ENCODE peak calls at places on chromosome 19, in ten cellular contexts. Y is M059J; Z is heart right ventricle; B is left colon; W is CD8-positive, alpha-beta T cell; D is NCI-H146; N is body of pancreas; T is endothelial cell; S is GM12891; C is HCEC 1CT. P is an unnamed sample.

GRCh38 chr19:38003427-38004099 is 96.6 kb downstream of the SIPA1L3 start:
- DNase-seq in N (peak; percentile 78), D (peak; percentile 78), T (peak; percentile 78), Z (peak; percentile 70), B (peak; percentile 52), C (peak; percentile 94), W (no peak), Y (peak; percentile 99), S (no peak), P (no peak)

GRCh38 chr19:40570313-40571004 is 6.2 kb upstream of the SHKBP1 start:
- DNase-seq in T (peak; percentile 98), C (peak; percentile 99), B (peak; percentile 100), W (peak; percentile 99), Y (peak; percentile 99), S (peak; percentile 98), Z (peak; percentile 99), N (peak; percentile 100), D (peak; percentile 99), P (peak; percentile 98)

GRCh38 chr19:34355201-34355600 is 9.8 kb upstream of the GPI start:
- DNase-seq in B (no peak), W (no peak), Z (no peak), C (no peak), S (no peak), N (no peak), T (no peak), D (no peak), Y (no peak), P (no peak)

GRCh38 chr19:32041681-32042292 is 303.6 kb upstream of the ZNF507 start:
- DNase-seq in C (no peak), B (peak; percentile 28), N (peak; percentile 35), D (no peak), W (no peak), T (peak; percentile 72), Y (peak; percentile 2), Z (peak; percentile 27), S (no peak), P (peak; percentile 23)

GRCh38 chr19:13902993-13903555 is 2.8 kb downstream of the BRME1 start:
- DNase-seq in D (peak; percentile 15), C (peak; percentile 17), Y (no peak), T (no peak), W (no peak), B (no peak), S (no peak), Z (no peak), N (no peak), P (peak; percentile 51)

GRCh38 chr19:19406878-19407639 is 1.6 kb downstream of the GATAD2A start:
- DNase-seq in N (peak; percentile 58), C (peak; percentile 44), B (peak; percentile 77), S (no peak), D (no peak), Z (no peak), Y (peak; percentile 59), W (peak; percentile 60), T (peak; percentile 22), P (peak; percentile 64)

GRCh38 chr19:40549007-40549708 is 27.5 kb upstream of the SHKBP1 start:
- DNase-seq in D (peak; percentile 79), B (no peak), Z (peak; percentile 37), N (peak; percentile 62), T (peak; percentile 84), Y (no peak), W (peak; percentile 74), C (peak; percentile 28), S (peak; percentile 79), P (peak; percentile 71)

GRCh38 chr19:7772752-7773291 is 9.8 kb downstream of the CLEC4M start:
- DNase-seq in Z (no peak), T (no peak), W (no peak), B (no peak), D (no peak), N (no peak), C (peak; percentile 2), S (no peak), Y (no peak), P (no peak)

GRCh38 chr19:2552859-2553258 is 76.9 kb downstream of the GADD45B start:
- DNase-seq in Y (peak; percentile 74), S (peak; percentile 69), T (no peak), W (peak; percentile 50), Z (no peak), C (no peak), B (no peak), N (peak; percentile 49), D (no peak), P (peak; percentile 76)

GRCh38 chr19:54121259-54121658 is 5.7 kb downstream of the PRPF31 start:
- DNase-seq in Z (no peak), W (no peak), D (no peak), C (no peak), S (no peak), T (no peak), B (no peak), Y (no peak), N (no peak), P (no peak)

GRCh38 chr19:33502991-33503790 is 18.4 kb downstream of the PEPD start:
- DNase-seq in C (no peak), Z (no peak), Y (no peak), N (no peak), B (no peak), D (no peak), T (no peak), S (no peak), W (no peak), P (no peak)

GRCh38 chr19:16509141-16510061 is 13.2 kb downstream of the C19orf44 start:
- DNase-seq in C (no peak), W (no peak), S (no peak), N (no peak), Y (no peak), Z (peak; percentile 32), B (no peak), T (no peak), D (no peak), P (no peak)

GRCh38 chr19:43132696-43133095 is 50.2 kb upstream of the PSG2 start:
- DNase-seq in C (peak; percentile 59), W (no peak), Z (no peak), S (no peak), N (no peak), D (no peak), Y (peak; percentile 68), B (no peak), T (no peak), P (no peak)

GRCh38 chr19:2084993-2085720 is 11.0 kb downstream of the MOB3A start:
- DNase-seq in D (no peak), B (peak; percentile 87), N (peak; percentile 82), Z (peak; percentile 64), Y (peak; percentile 72), T (peak; percentile 69), C (no peak), S (peak; percentile 80), W (peak; percentile 97), P (peak; percentile 97)

GRCh38 chr19:8304841-8305621 is 3.1 kb downstream of the CD320 start:
- DNase-seq in B (no peak), T (peak; percentile 43), C (no peak), N (peak; percentile 2), W (no peak), Z (peak; percentile 4), S (no peak), Y (no peak), D (no peak), P (peak; percentile 30)

GRCh38 chr19:40110570-40110969 is 19.8 kb upstream of the ZNF780A start:
- DNase-seq in T (no peak), N (no peak), D (no peak), W (no peak), S (no peak), Y (no peak), B (no peak), C (no peak), Z (no peak), P (no peak)

GRCh38 chr19:318509-318774 is 26.2 kb downstream of the MIER2 start:
- DNase-seq in Y (no peak), C (no peak), Z (no peak), B (no peak), S (no peak), T (no peak), N (no peak), W (no peak), D (no peak), P (no peak)

GRCh38 chr19:16368385-16369305 is 44.0 kb downstream of the KLF2 start:
- DNase-seq in C (no peak), T (no peak), Y (no peak), D (no peak), W (peak; percentile 95), S (no peak), Z (no peak), B (no peak), N (no peak), P (peak; percentile 80)

GRCh38 chr19:39127812-39128510 is 2.4 kb downstream of the PAK4 start:
- DNase-seq in Z (no peak), C (no peak), D (no peak), Y (no peak), W (no peak), S (no peak), B (no peak), N (peak; percentile 87), T (no peak), P (no peak)

GRCh38 chr19:42286349-42287016 is 15.4 kb upstream of the PRR19 start:
- DNase-seq in T (no peak), B (no peak), C (no peak), Y (no peak), D (no peak), W (no peak), N (peak; percentile 65), S (peak; percentile 68), Z (peak; percentile 54), P (no peak)

GRCh38 chr19:57099199-57099661 is 20.6 kb upstream of the USP29 start:
- DNase-seq in C (peak; percentile 21), B (no peak), S (peak; percentile 59), N (peak; percentile 50), T (peak; percentile 26), Z (peak; percentile 41), W (peak; percentile 42), D (no peak), Y (peak; percentile 46), P (peak; percentile 50)

GRCh38 chr19:53165691-53166091 is 6.8 kb upstream of the ZNF347 start:
- DNase-seq in N (no peak), D (no peak), S (no peak), C (no peak), W (no peak), T (no peak), Z (no peak), B (no peak), Y (no peak), P (no peak)

GRCh38 chr19:57949702-57950101 is 2.2 kb upstream of the ZNF256 start:
- DNase-seq in W (no peak), T (no peak), D (no peak), Y (no peak), C (no peak), B (no peak), N (no peak), Z (no peak), S (no peak), P (no peak)

GRCh38 chr19:4695224-4695731 is 25.1 kb upstream of the MYDGF start:
- DNase-seq in D (no peak), W (no peak), C (no peak), T (no peak), N (no peak), Y (no peak), S (no peak), Z (no peak), B (no peak), P (no peak)

GRCh38 chr19:57812201-57812600 is 2.5 kb downstream of the ZNF552 start:
- DNase-seq in B (no peak), W (no peak), N (no peak), C (no peak), D (no peak), Y (no peak), S (no peak), T (no peak), Z (no peak), P (no peak)

GRCh38 chr19:39409886-39410619 is 2.4 kb upstream of the PLEKHG2 start:
- DNase-seq in Y (peak; percentile 60), Z (peak; percentile 83), W (peak; percentile 84), T (peak; percentile 51), S (peak; percentile 57), C (peak; percentile 70), D (peak; percentile 53), B (peak; percentile 87), N (peak; percentile 78), P (peak; percentile 77)

GRCh38 chr19:49682274-49682673 is 5.2 kb downstream of the PRMT1 start:
- DNase-seq in B (no peak), D (no peak), C (no peak), N (peak; percentile 1), Z (no peak), W (no peak), S (no peak), T (no peak), Y (no peak), P (no peak)